ENCODE peak calls at places on chromosomes 2 and 18, in ten cellular contexts. One of them, this sample, is unnamed.

GRCh38 chr2:106336740-106337139 is 131.5 kb downstream of the RGPD3 start:
- DNase-seq in adrenal gland: no peak
- DNase-seq in aorta: no peak
- DNase-seq in heart left ventricle: no peak
- DNase-seq in uterus: no peak
- DNase-seq in coronary artery: no peak
- DNase-seq in AG04450: no peak
- DNase-seq in neural progenitor cell: no peak
- DNase-seq in upper lobe of left lung: no peak
- DNase-seq in PC-9: no peak
- DNase-seq in this sample: no peak

GRCh38 chr2:145957929-145958328 is 1438.0 kb upstream of the ZEB2 start:
- DNase-seq in PC-9: peak; percentile 69
- DNase-seq in neural progenitor cell: no peak
- DNase-seq in AG04450: no peak
- DNase-seq in aorta: no peak
- DNase-seq in adrenal gland: no peak
- DNase-seq in coronary artery: no peak
- DNase-seq in heart left ventricle: no peak
- DNase-seq in uterus: no peak
- DNase-seq in upper lobe of left lung: no peak
- DNase-seq in this sample: no peak

GRCh38 chr18:62450546-62451395 is 72.1 kb upstream of the ZCCHC2 start:
- DNase-seq in upper lobe of left lung: peak; percentile 83
- DNase-seq in aorta: peak; percentile 92
- DNase-seq in coronary artery: peak; percentile 90
- DNase-seq in AG04450: no peak
- DNase-seq in PC-9: peak; percentile 95
- DNase-seq in adrenal gland: peak; percentile 97
- DNase-seq in uterus: peak; percentile 72
- DNase-seq in neural progenitor cell: no peak
- DNase-seq in heart left ventricle: peak; percentile 58
- DNase-seq in this sample: peak; percentile 85

GRCh38 chr2:230305416-230306275 is 21.3 kb upstream of the SP140L start:
- DNase-seq in neural progenitor cell: no peak
- DNase-seq in heart left ventricle: no peak
- DNase-seq in adrenal gland: no peak
- DNase-seq in coronary artery: no peak
- DNase-seq in aorta: no peak
- DNase-seq in upper lobe of left lung: no peak
- DNase-seq in PC-9: no peak
- DNase-seq in AG04450: no peak
- DNase-seq in uterus: no peak
- DNase-seq in this sample: no peak

GRCh38 chr2:227325824-227326195 is 759 bp downstream of the MFF start:
- DNase-seq in adrenal gland: peak; percentile 65
- DNase-seq in AG04450: no peak
- DNase-seq in upper lobe of left lung: peak; percentile 44
- DNase-seq in coronary artery: no peak
- DNase-seq in aorta: peak; percentile 60
- DNase-seq in uterus: no peak
- DNase-seq in PC-9: peak; percentile 49
- DNase-seq in heart left ventricle: peak; percentile 38
- DNase-seq in neural progenitor cell: peak; percentile 67
- DNase-seq in this sample: no peak

GRCh38 chr2:195017890-195018289 is 639.1 kb upstream of the SLC39A10 start:
- DNase-seq in coronary artery: no peak
- DNase-seq in heart left ventricle: no peak
- DNase-seq in aorta: no peak
- DNase-seq in upper lobe of left lung: no peak
- DNase-seq in AG04450: no peak
- DNase-seq in adrenal gland: no peak
- DNase-seq in uterus: no peak
- DNase-seq in neural progenitor cell: no peak
- DNase-seq in PC-9: no peak
- DNase-seq in this sample: no peak

GRCh38 chr2:174337337-174338154 is 2.8 kb downstream of the SP9 start:
- DNase-seq in aorta: peak; percentile 47
- DNase-seq in uterus: no peak
- DNase-seq in AG04450: no peak
- DNase-seq in coronary artery: no peak
- DNase-seq in adrenal gland: no peak
- DNase-seq in heart left ventricle: no peak
- DNase-seq in upper lobe of left lung: no peak
- DNase-seq in neural progenitor cell: peak; percentile 85
- DNase-seq in PC-9: no peak
- DNase-seq in this sample: no peak

GRCh38 chr2:73268831-73269685 is 15.2 kb downstream of the FBXO41 start:
- DNase-seq in adrenal gland: peak; percentile 77
- DNase-seq in coronary artery: no peak
- DNase-seq in neural progenitor cell: peak; percentile 79
- DNase-seq in uterus: no peak
- DNase-seq in heart left ventricle: no peak
- DNase-seq in aorta: no peak
- DNase-seq in upper lobe of left lung: peak; percentile 35
- DNase-seq in AG04450: no peak
- DNase-seq in PC-9: no peak
- DNase-seq in this sample: peak; percentile 71

GRCh38 chr2:234453216-234453615 is 43.7 kb downstream of the ARL4C start:
- DNase-seq in neural progenitor cell: no peak
- DNase-seq in PC-9: no peak
- DNase-seq in adrenal gland: no peak
- DNase-seq in uterus: no peak
- DNase-seq in upper lobe of left lung: no peak
- DNase-seq in heart left ventricle: no peak
- DNase-seq in AG04450: no peak
- DNase-seq in coronary artery: no peak
- DNase-seq in aorta: no peak
- DNase-seq in this sample: no peak

GRCh38 chr18:58402247-58402646 is 226.6 kb downstream of the ALPK2 start:
- DNase-seq in heart left ventricle: no peak
- DNase-seq in neural progenitor cell: no peak
- DNase-seq in PC-9: no peak
- DNase-seq in aorta: no peak
- DNase-seq in uterus: no peak
- DNase-seq in AG04450: no peak
- DNase-seq in coronary artery: no peak
- DNase-seq in upper lobe of left lung: no peak
- DNase-seq in adrenal gland: no peak
- DNase-seq in this sample: peak; percentile 68

GRCh38 chr18:7152485-7152884 is 34.9 kb upstream of the LAMA1 start:
- DNase-seq in aorta: no peak
- DNase-seq in coronary artery: no peak
- DNase-seq in heart left ventricle: no peak
- DNase-seq in PC-9: no peak
- DNase-seq in upper lobe of left lung: no peak
- DNase-seq in adrenal gland: peak; percentile 4
- DNase-seq in AG04450: no peak
- DNase-seq in uterus: no peak
- DNase-seq in neural progenitor cell: no peak
- DNase-seq in this sample: no peak

GRCh38 chr2:71379086-71379485 is 47.5 kb downstream of the ZNF638 start:
- DNase-seq in adrenal gland: no peak
- DNase-seq in upper lobe of left lung: no peak
- DNase-seq in neural progenitor cell: no peak
- DNase-seq in coronary artery: no peak
- DNase-seq in PC-9: no peak
- DNase-seq in aorta: no peak
- DNase-seq in uterus: no peak
- DNase-seq in heart left ventricle: no peak
- DNase-seq in AG04450: peak; percentile 27
- DNase-seq in this sample: no peak

GRCh38 chr2:83369601-83370418 is 1089.3 kb downstream of the SUCLG1 start:
- DNase-seq in coronary artery: no peak
- DNase-seq in PC-9: no peak
- DNase-seq in neural progenitor cell: no peak
- DNase-seq in heart left ventricle: no peak
- DNase-seq in uterus: no peak
- DNase-seq in adrenal gland: no peak
- DNase-seq in upper lobe of left lung: no peak
- DNase-seq in AG04450: no peak
- DNase-seq in aorta: no peak
- DNase-seq in this sample: no peak

DNA sequence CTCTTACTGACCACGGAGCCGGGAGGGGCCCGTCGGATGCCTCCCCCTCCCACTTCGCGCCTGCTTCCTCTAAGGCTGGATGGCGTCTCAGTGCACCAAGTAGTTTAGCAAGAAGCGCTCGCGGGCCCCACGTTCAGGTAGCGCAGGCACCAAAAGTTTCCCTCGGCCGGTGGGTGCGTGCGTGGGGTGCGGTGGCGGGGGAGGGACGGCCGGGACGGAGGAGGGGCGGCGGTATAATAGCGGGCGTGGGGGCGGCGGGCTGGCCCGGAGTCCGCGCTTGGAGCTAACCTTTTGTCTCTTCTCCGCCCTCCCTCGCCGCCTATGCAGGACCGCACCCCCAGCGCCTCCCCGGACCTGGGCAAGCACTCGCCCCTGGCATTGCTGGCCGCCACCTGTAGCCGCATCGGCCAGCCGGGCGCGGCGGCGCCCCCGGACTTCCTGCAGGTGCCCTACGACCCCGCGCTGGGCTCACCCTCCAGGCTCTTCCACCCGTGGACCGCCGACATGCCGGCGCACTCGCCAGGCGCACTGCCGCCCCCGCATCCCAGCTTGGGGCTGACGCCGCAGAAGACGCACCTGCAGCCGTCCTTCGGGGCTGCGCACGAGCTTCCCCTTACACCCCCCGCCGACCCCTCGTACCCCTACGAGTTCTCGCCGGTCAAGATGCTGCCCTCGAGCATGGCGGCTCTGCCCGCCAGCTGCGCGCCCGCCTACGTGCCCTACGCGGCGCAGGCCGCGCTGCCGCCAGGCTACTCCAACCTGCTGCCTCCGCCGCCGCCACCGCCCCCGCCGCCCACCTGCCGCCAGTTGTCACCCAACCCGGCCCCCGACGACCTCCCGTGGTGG is 1.0 kb downstream of the SP5 start:
- DNase-seq in neural progenitor cell: peak; percentile 64
- DNase-seq in PC-9: no peak
- DNase-seq in adrenal gland: no peak
- DNase-seq in uterus: no peak
- DNase-seq in upper lobe of left lung: no peak
- DNase-seq in aorta: no peak
- DNase-seq in heart left ventricle: peak; percentile 13
- DNase-seq in AG04450: no peak
- DNase-seq in coronary artery: no peak
- DNase-seq in this sample: peak; percentile 66
- H3K4me3 ChIP-seq in neural progenitor cell: peak overlapping the region; percentile 56
- H3K4me3 ChIP-seq in PC-9: peak overlapping the region; percentile 77
- H3K4me3 ChIP-seq in adrenal gland: peak overlapping the region; percentile 43
- H3K4me3 ChIP-seq in uterus: peak overlapping the region; percentile 37
- H3K4me3 ChIP-seq in upper lobe of left lung: peak overlapping the region; percentile 47
- H3K4me3 ChIP-seq in aorta: peak overlapping the region; percentile 56
- H3K4me3 ChIP-seq in heart left ventricle: peak overlapping the region; percentile 32
- H3K4me3 ChIP-seq in AG04450: no peak overlapping the region
- H3K4me3 ChIP-seq in coronary artery: peak overlapping the region; percentile 70
- H3K4me3 ChIP-seq in this sample: peak overlapping the region; percentile 59

DNA sequence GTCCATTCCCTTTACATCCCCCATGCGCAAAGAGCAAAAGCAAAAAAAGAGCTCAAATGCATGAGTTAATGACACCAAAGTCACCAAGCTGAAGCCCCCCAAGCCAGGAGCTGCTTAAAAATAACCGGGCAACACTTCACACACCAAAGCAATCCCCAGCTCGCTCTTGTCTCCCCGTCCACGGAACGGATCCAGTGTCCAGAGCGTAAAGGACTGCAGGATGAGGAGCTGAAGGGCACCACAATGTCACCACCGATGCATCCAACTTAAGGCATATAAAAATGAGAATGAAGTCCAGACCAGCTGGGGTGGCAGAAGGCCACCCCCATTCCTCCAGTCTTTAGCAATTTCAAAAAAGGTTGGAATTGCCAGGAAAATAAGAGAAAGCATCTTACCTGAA is 8.7 kb downstream of the SMAD7 start:
- DNase-seq in neural progenitor cell: no peak
- DNase-seq in adrenal gland: no peak
- DNase-seq in heart left ventricle: no peak
- DNase-seq in PC-9: peak; percentile 26
- DNase-seq in uterus: no peak
- DNase-seq in AG04450: no peak
- DNase-seq in upper lobe of left lung: no peak
- DNase-seq in aorta: no peak
- DNase-seq in coronary artery: no peak
- DNase-seq in this sample: no peak
- H3K27ac ChIP-seq in neural progenitor cell: no peak overlapping the region
- H3K27ac ChIP-seq in adrenal gland: no peak overlapping the region
- H3K27ac ChIP-seq in heart left ventricle: peak overlapping the region; percentile 25
- H3K27ac ChIP-seq in PC-9: no peak overlapping the region
- H3K27ac ChIP-seq in uterus: peak overlapping the region; percentile 99
- H3K27ac ChIP-seq in AG04450: peak overlapping the region; percentile 11
- H3K27ac ChIP-seq in upper lobe of left lung: peak overlapping the region; percentile 80
- H3K27ac ChIP-seq in aorta: peak overlapping the region; percentile 58
- H3K27ac ChIP-seq in coronary artery: peak overlapping the region; percentile 98
- H3K27ac ChIP-seq in this sample: peak overlapping the region; percentile 60

DNA sequence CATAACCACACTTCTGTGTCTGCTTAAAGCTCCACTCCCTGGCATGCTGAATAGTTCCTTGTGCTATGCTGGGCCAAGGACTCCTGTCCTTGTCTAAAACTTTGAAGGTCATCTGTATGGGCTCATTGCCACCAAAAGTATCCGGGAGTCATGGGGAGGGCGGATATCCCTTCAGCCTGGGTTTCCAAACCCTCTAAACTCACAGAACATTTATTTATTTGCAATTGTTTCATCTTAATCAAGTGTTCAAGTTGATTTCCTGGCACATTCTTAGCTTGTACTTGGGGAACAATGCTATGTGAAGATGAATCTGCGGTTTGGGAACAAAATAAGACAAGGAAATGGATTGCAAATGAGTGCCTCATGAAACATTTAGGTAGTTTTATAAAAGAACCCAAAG is 1.8 kb downstream of the NOSTRIN start:
- DNase-seq in heart left ventricle: peak; percentile 22
- DNase-seq in PC-9: no peak
- DNase-seq in aorta: no peak
- DNase-seq in neural progenitor cell: no peak
- DNase-seq in upper lobe of left lung: no peak
- DNase-seq in AG04450: no peak
- DNase-seq in coronary artery: no peak
- DNase-seq in adrenal gland: peak; percentile 73
- DNase-seq in uterus: peak; percentile 31
- DNase-seq in this sample: no peak
- H3K4me3 ChIP-seq in heart left ventricle: no peak overlapping the region
- H3K4me3 ChIP-seq in PC-9: no peak overlapping the region
- H3K4me3 ChIP-seq in aorta: no peak overlapping the region
- H3K4me3 ChIP-seq in neural progenitor cell: no peak overlapping the region
- H3K4me3 ChIP-seq in upper lobe of left lung: peak overlapping the region; percentile 34
- H3K4me3 ChIP-seq in AG04450: no peak overlapping the region
- H3K4me3 ChIP-seq in coronary artery: no peak overlapping the region
- H3K4me3 ChIP-seq in adrenal gland: no peak overlapping the region
- H3K4me3 ChIP-seq in uterus: no peak overlapping the region
- H3K4me3 ChIP-seq in this sample: no peak overlapping the region

GRCh38 chr2:54590216-54590961 is 133.1 kb upstream of the EML6 start:
- DNase-seq in PC-9: no peak
- DNase-seq in uterus: no peak
- DNase-seq in heart left ventricle: no peak
- DNase-seq in coronary artery: no peak
- DNase-seq in adrenal gland: no peak
- DNase-seq in neural progenitor cell: no peak
- DNase-seq in aorta: no peak
- DNase-seq in upper lobe of left lung: no peak
- DNase-seq in AG04450: no peak
- DNase-seq in this sample: no peak
- H3K27ac ChIP-seq in PC-9: peak overlapping the region; percentile 44
- H3K27ac ChIP-seq in uterus: peak overlapping the region; percentile 11
- H3K27ac ChIP-seq in heart left ventricle: peak overlapping the region; percentile 34
- H3K27ac ChIP-seq in coronary artery: no peak overlapping the region
- H3K27ac ChIP-seq in adrenal gland: no peak overlapping the region
- H3K27ac ChIP-seq in neural progenitor cell: no peak overlapping the region
- H3K27ac ChIP-seq in aorta: no peak overlapping the region
- H3K27ac ChIP-seq in upper lobe of left lung: peak overlapping the region; percentile 68
- H3K27ac ChIP-seq in AG04450: no peak overlapping the region
- H3K27ac ChIP-seq in this sample: no peak overlapping the region

GRCh38 chr2:201263774-201264173 is 3.4 kb downstream of the CASP8 start:
- DNase-seq in neural progenitor cell: no peak
- DNase-seq in uterus: no peak
- DNase-seq in AG04450: no peak
- DNase-seq in heart left ventricle: no peak
- DNase-seq in coronary artery: no peak
- DNase-seq in aorta: no peak
- DNase-seq in PC-9: no peak
- DNase-seq in upper lobe of left lung: no peak
- DNase-seq in adrenal gland: no peak
- DNase-seq in this sample: no peak
- H3K4me3 ChIP-seq in neural progenitor cell: no peak overlapping the region
- H3K4me3 ChIP-seq in uterus: no peak overlapping the region
- H3K4me3 ChIP-seq in AG04450: no peak overlapping the region
- H3K4me3 ChIP-seq in heart left ventricle: no peak overlapping the region
- H3K4me3 ChIP-seq in coronary artery: no peak overlapping the region
- H3K4me3 ChIP-seq in aorta: no peak overlapping the region
- H3K4me3 ChIP-seq in PC-9: no peak overlapping the region
- H3K4me3 ChIP-seq in upper lobe of left lung: no peak overlapping the region
- H3K4me3 ChIP-seq in adrenal gland: no peak overlapping the region
- H3K4me3 ChIP-seq in this sample: no peak overlapping the region

This sample was measured in pancreas.